ENCODE peak calls at places on chromosomes 13 and 19, in four cellular contexts. R is PC-3, M is OCI-LY7, S is AG10803. V is an unnamed sample.

GRCh38 chr13:40682449-40683240 is 16.2 kb upstream of the FOXO1 start:
- DNase-seq in M (peak; percentile 86), S (peak; percentile 29), R (peak; percentile 64), V (peak; percentile 21)

GRCh38 chr19:14577885-14578427 is 4.9 kb upstream of the CLEC17A start:
- DNase-seq in S (no peak), M (peak; percentile 88), R (peak; percentile 17), V (peak; percentile 82)

GRCh38 chr19:16115309-16116039 is 3.8 kb downstream of the RAB8A start:
- DNase-seq in M (no peak), R (no peak), S (no peak), V (no peak)

GRCh38 chr13:38590796-38591507 is 95.9 kb upstream of the FREM2 start:
- DNase-seq in M (no peak), R (no peak), S (no peak), V (no peak)

GRCh38 chr19:37362733-37363132 is 8.2 kb upstream of the ZNF527 start:
- DNase-seq in R (no peak), M (peak; percentile 37), S (no peak), V (no peak)

GRCh38 chr19:572891-573825 is 762 bp downstream of the BSG start:
- DNase-seq in R (peak; percentile 47), M (peak; percentile 49), S (peak; percentile 52), V (peak; percentile 50)

GRCh38 chr13:94454906-94455305 is 24.6 kb downstream of the DCT start:
- DNase-seq in M (no peak), R (peak; percentile 20), S (no peak), V (no peak)

GRCh38 chr19:31350693-31351211 is 1.5 kb upstream of the TSHZ3 start:
- DNase-seq in M (no peak), R (peak; percentile 22), S (peak; percentile 57), V (no peak)

GRCh38 chr19:11265785-11266236 is 3.5 kb upstream of the DOCK6 start:
- DNase-seq in M (no peak), S (no peak), R (peak; percentile 98), V (no peak)

GRCh38 chr13:113814435-113814821 is 49.4 kb downstream of the GAS6 start:
- DNase-seq in S (peak; percentile 65), R (peak; percentile 22), M (no peak), V (no peak)

GRCh38 chr13:31027136-31027535 is 94.7 kb downstream of the TEX26 start:
- DNase-seq in M (no peak), S (no peak), R (no peak), V (no peak)

GRCh38 chr19:18637644-18638630 is 1.1 kb downstream of the KLHL26 start:
- DNase-seq in S (no peak), R (peak; percentile 44), M (no peak), V (peak; percentile 28)

GRCh38 chr19:35207391-35207871 is 21.1 kb downstream of the FAM187B start:
- DNase-seq in S (no peak), R (peak; percentile 19), M (no peak), V (no peak)

GRCh38 chr13:64505511-64505910 is 2724.6 kb downstream of the PCDH9 start:
- DNase-seq in R (peak; percentile 27), M (no peak), S (peak; percentile 34), V (no peak)

GRCh38 chr13:67635754-67636153 is 405.6 kb upstream of the PCDH9 start:
- DNase-seq in R (peak; percentile 44), S (no peak), M (no peak), V (no peak)

GRCh38 chr19:17420267-17420924 is 549 bp downstream of the MVB12A start:
- DNase-seq in M (peak; percentile 28), S (no peak), R (peak; percentile 38), V (peak; percentile 46)

GRCh38 chr19:13162749-13163608 is 12.8 kb downstream of the IER2 start:
- DNase-seq in M (peak; percentile 94), R (peak; percentile 100), S (peak; percentile 98), V (peak; percentile 94)

GRCh38 chr13:33080962-33081655 is 64.9 kb downstream of the KL start:
- DNase-seq in M (no peak), R (peak; percentile 68), S (no peak), V (no peak)

GRCh38 chr13:99991806-99992242 is 10.2 kb downstream of the ZIC2 start:
- DNase-seq in R (no peak), M (no peak), S (no peak), V (no peak)

GRCh38 chr13:99275093-99275469 is 16.9 kb upstream of the GPR18 start:
- DNase-seq in R (peak; percentile 39), M (no peak), S (peak; percentile 80), V (peak; percentile 63)

GRCh38 chr19:3701200-3701599 is 932 bp upstream of the PIP5K1C start:
- DNase-seq in S (no peak), R (no peak), M (no peak), V (no peak)

GRCh38 chr13:46535822-46536221 is 17.1 kb upstream of the LRCH1 start:
- DNase-seq in S (no peak), M (no peak), R (no peak), V (no peak)

GRCh38 chr13:38401276-38401675 is 51.6 kb downstream of the UFM1 start:
- DNase-seq in R (no peak), S (peak; percentile 20), M (no peak), V (no peak)

GRCh38 chr13:76677047-76677446 is 209.2 kb downstream of the KCTD12 start:
- DNase-seq in S (peak; percentile 58), M (no peak), R (no peak), V (no peak)

GRCh38 chr19:22616659-22617058 is 17.5 kb upstream of the ZNF492 start:
- DNase-seq in M (no peak), R (no peak), S (no peak), V (no peak)

GRCh38 chr19:49161987-49162386 is 4.4 kb downstream of the TRPM4 start:
- DNase-seq in S (no peak), R (no peak), M (no peak), V (no peak)

GRCh38 chr13:109768176-109768575 is 18.2 kb downstream of the IRS2 start:
- DNase-seq in R (no peak), M (no peak), S (no peak), V (no peak)

GRCh38 chr13:51297556-51297955 is 41.9 kb upstream of the SERPINE3 start:
- DNase-seq in S (no peak), R (no peak), M (peak; percentile 5), V (peak; percentile 18)
- TF ChIP-seq CTCF in S (no peak), R (peak; percentile 9), M (peak; percentile 37), V (peak; percentile 5)

GRCh38 chr19:55591555-55591954 is 7.8 kb downstream of the FIZ1 start:
- DNase-seq in M (peak; percentile 21), R (no peak), S (no peak), V (no peak)

GRCh38 chr19:55594996-55595530 is 4.3 kb downstream of the FIZ1 start:
- DNase-seq in M (no peak), R (no peak), S (no peak), V (no peak)

GRCh38 chr19:55590621-55591020 is 8.7 kb downstream of the FIZ1 start:
- DNase-seq in R (peak; percentile 58), S (no peak), M (peak; percentile 44), V (no peak)

GRCh38 chr19:55592391-55593090 is 6.8 kb downstream of the FIZ1 start:
- DNase-seq in M (no peak), S (no peak), R (no peak), V (no peak)

GRCh38 chr19:55593096-55593772 is 6.1 kb downstream of the FIZ1 start:
- DNase-seq in R (no peak), S (no peak), M (no peak), V (no peak)
- H3K4me3 ChIP-seq in R (no peak overlapping the region), S (no peak overlapping the region), M (no peak overlapping the region), V (no peak overlapping the region)

DNA sequence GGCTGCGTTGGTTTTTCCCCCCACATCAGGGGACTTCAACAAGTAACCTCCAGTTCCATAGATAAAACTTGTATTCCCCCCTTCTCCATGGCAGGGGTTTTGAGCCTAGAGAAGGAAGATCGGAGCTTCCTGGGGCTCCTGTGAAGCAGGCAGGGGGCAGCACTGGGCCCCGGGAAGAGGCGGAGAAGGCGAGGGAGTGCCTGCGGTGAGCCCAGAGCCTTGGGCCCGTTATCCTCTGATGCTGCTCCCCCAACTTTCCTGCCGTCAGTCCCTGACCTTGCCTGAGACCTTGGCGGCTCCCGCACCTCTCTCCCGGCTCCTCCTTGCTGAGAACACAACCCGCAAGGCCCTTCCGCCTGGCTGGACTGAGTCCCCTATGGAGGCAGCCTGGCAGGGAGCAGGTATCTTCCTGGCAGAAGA is 2.5 kb downstream of the LIPE start:
- DNase-seq in R (no peak), M (no peak), S (no peak), V (no peak)
- TF ChIP-seq CTCF in R (no peak), M (peak; percentile 61), S (no peak), V (no peak)

DNA sequence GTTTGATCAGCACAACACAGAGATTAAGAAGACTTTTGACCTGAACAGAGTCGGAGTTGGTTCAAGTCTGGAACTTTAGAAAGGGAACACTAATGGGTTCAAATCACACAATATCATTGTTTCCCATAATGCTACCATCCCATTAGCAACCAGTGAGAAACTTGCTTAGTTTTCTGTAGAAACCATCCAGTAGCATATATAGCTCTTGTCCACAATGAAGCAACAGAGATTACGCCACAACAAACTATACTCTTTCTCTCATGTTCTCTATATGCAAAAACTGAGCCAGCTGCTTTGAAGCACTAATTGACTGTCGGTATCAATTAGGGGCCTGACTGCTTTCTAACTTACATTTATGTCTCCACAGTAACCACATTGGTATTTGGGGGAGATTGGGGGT is 376.9 kb upstream of the SPRY2 start:
- DNase-seq in M (no peak), R (no peak), S (no peak), V (no peak)
- H3K4me3 ChIP-seq in M (no peak overlapping the region), R (no peak overlapping the region), S (no peak overlapping the region), V (no peak overlapping the region)

GRCh38 chr19:52099497-52100138 is 4.1 kb upstream of the ZNF841 start:
- DNase-seq in M (no peak), R (peak; percentile 53), S (no peak), V (no peak)

GRCh38 chr19:52094526-52094925 is 1.0 kb downstream of the ZNF841 start:
- DNase-seq in M (no peak), S (no peak), R (no peak), V (no peak)

GRCh38 chr19:52095172-52096014 is at the start of gene ZNF841:
- DNase-seq in M (no peak), R (peak; percentile 92), S (peak; percentile 95), V (peak; percentile 90)
- TF ChIP-seq CTCF in M (no peak), R (peak; percentile 10), S (no peak), V (no peak)